ENCODE peak calls at places on chromosomes 2 and 18, in seven cellular contexts. O is C1 segment of cervical spinal cord; T is NCI-H1105 treated with DMSO at 0.1 percent for 48 hours; F is stimulated activated CD8-positive, alpha-beta memory T cell treated with anti-CD3 and anti-CD28 coated beads, Interleukin-12 subunit alpha, Interleukin-12 subunit beta, amount 100 ng/mL, for 1 hour; C is HuH-7.5; Q is astrocyte of the hippocampus; E is GM23338. G is an unnamed sample.

GRCh38 chr18:13268746-13269285 is 50.3 kb downstream of the LDLRAD4 start:
- DNase-seq in O (no peak), T (no peak), Q (peak), C (no peak), F (no peak), E (no peak), G (no peak)

GRCh38 chr2:240786355-240786841 is 33.6 kb downstream of the KIF1A start:
- DNase-seq in Q (no peak), T (no peak), O (no peak), F (no peak), C (no peak), E (no peak), G (no peak)

GRCh38 chr2:4020649-4021048 is 317.3 kb downstream of the DCDC2C start:
- DNase-seq in E (no peak), F (no peak), T (no peak), O (no peak), C (no peak), Q (no peak), G (no peak)

GRCh38 chr2:155905640-155906039 is 426.9 kb downstream of the NR4A2 start:
- DNase-seq in F (no peak), C (no peak), O (no peak), E (peak), T (no peak), Q (no peak), G (no peak)

GRCh38 chr18:75945534-75945933 is 518.0 kb upstream of the SMIM21 start:
- DNase-seq in O (no peak), F (no peak), Q (no peak), E (no peak), C (no peak), T (no peak), G (no peak)

GRCh38 chr2:42974697-42975357 is 182.4 kb upstream of the HAAO start:
- DNase-seq in T (peak), E (peak), O (no peak), Q (peak), C (peak), F (peak), G (peak)

GRCh38 chr2:85215074-85216050 is 82.2 kb downstream of the TCF7L1 start:
- DNase-seq in O (peak), Q (peak), F (no peak), T (peak), C (no peak), E (peak), G (peak)

GRCh38 chr2:47230418-47230817 is 75.3 kb upstream of the STPG4 start:
- DNase-seq in F (no peak), Q (peak), E (no peak), C (no peak), O (peak), T (no peak), G (peak)

GRCh38 chr18:27353273-27353672 is 168.2 kb upstream of the CHST9 start:
- DNase-seq in O (no peak), E (no peak), Q (no peak), F (no peak), T (no peak), C (no peak), G (no peak)

GRCh38 chr2:160401895-160402294 is 91.7 kb downstream of the RBMS1 start:
- DNase-seq in E (peak), F (no peak), Q (no peak), C (no peak), T (no peak), O (no peak), G (no peak)

GRCh38 chr18:23134780-23135678 is at the start of gene CABLES1:
- DNase-seq in F (no peak), O (peak), C (peak), T (peak), Q (peak), E (peak), G (peak)

GRCh38 chr2:239940861-239941570 is 84.1 kb downstream of the NDUFA10 start:
- DNase-seq in E (no peak), F (no peak), T (no peak), C (no peak), Q (no peak), O (no peak), G (no peak)

GRCh38 chr18:58612239-58613055 is 16.4 kb downstream of the ALPK2 start:
- DNase-seq in T (no peak), E (no peak), O (no peak), F (no peak), C (no peak), Q (peak), G (no peak)

GRCh38 chr2:151410485-151410833 is 757 bp downstream of the RIF1 start:
- DNase-seq in E (peak), Q (peak), F (no peak), C (peak), O (no peak), T (peak), G (peak)

GRCh38 chr2:64276417-64277095 is 132.3 kb upstream of the PELI1 start:
- DNase-seq in C (no peak), Q (peak), O (no peak), E (peak), F (no peak), T (no peak), G (peak)

GRCh38 chr2:101116348-101116747 is 34.8 kb downstream of the TBC1D8 start:
- DNase-seq in Q (no peak), O (no peak), F (no peak), T (no peak), C (no peak), E (no peak), G (no peak)

GRCh38 chr2:13056259-13056843 is 339.6 kb downstream of the TRIB2 start:
- DNase-seq in F (no peak), Q (peak), C (no peak), T (peak), E (peak), O (no peak), G (peak)

GRCh38 chr2:127634626-127635379 is 11.2 kb upstream of the GPR17 start:
- DNase-seq in F (no peak), T (no peak), E (no peak), C (no peak), Q (no peak), O (no peak), G (no peak)

GRCh38 chr2:66888791-66889631 is 454.1 kb downstream of the MEIS1 start:
- DNase-seq in C (no peak), F (no peak), E (no peak), O (no peak), Q (peak), T (no peak), G (peak)

GRCh38 chr2:9972621-9973445 is 21.3 kb downstream of the GRHL1 start:
- DNase-seq in O (no peak), T (no peak), C (no peak), Q (peak), F (no peak), E (peak), G (peak)

GRCh38 chr18:56953444-56953843 is 193.4 kb upstream of the BOD1L2 start:
- DNase-seq in E (no peak), Q (no peak), C (no peak), O (no peak), T (no peak), F (no peak), G (no peak)

GRCh38 chr18:57802166-57802868 is 798 bp downstream of the ATP8B1 start:
- DNase-seq in F (no peak), E (peak), C (no peak), O (no peak), T (peak), Q (peak), G (no peak)

GRCh38 chr2:180507028-180507427 is 473.4 kb upstream of the UBE2E3 start:
- DNase-seq in O (no peak), T (no peak), Q (no peak), E (no peak), C (no peak), F (no peak), G (peak)

GRCh38 chr2:135913726-135914365 is 37.6 kb upstream of the MCM6 start:
- DNase-seq in F (peak), E (peak), O (no peak), C (no peak), Q (peak), T (peak), G (peak)

GRCh38 chr18:27223570-27224340 is 38.6 kb upstream of the CHST9 start:
- DNase-seq in O (no peak), E (peak), C (no peak), F (no peak), T (no peak), Q (peak), G (no peak)

GRCh38 chr2:227312579-227312978 is 12.5 kb upstream of the MFF start:
- DNase-seq in O (no peak), E (no peak), T (no peak), C (no peak), Q (no peak), F (no peak), G (no peak)

GRCh38 chr2:10909050-10909995 is 2.4 kb upstream of the KCNF1 start:
- DNase-seq in C (no peak), F (no peak), Q (peak), O (no peak), T (no peak), E (peak), G (no peak)

GRCh38 chr2:19876751-19877150 is 25.0 kb downstream of the TTC32 start:
- DNase-seq in O (no peak), T (no peak), E (no peak), Q (no peak), C (no peak), F (no peak), G (peak)

GRCh38 chr2:191845248-191845715 is 1.6 kb downstream of the CAVIN2 start:
- DNase-seq in E (peak), F (no peak), T (no peak), O (no peak), Q (no peak), C (no peak), G (no peak)

GRCh38 chr2:98778153-98778552 is 47.2 kb upstream of the MGAT4A start:
- DNase-seq in Q (no peak), O (no peak), C (no peak), E (no peak), T (no peak), F (no peak), G (no peak)